ENCODE peak calls at places on chromosomes 7 and 10, in four cellular contexts. M is H1, V is K562, Z is GM12878. G is an unnamed sample.

GRCh38 chr10:31975157-31975765 is 46.6 kb upstream of the ARHGAP12 start:
- DNase-seq in M (no peak), Z (no peak), V (no peak), G (no peak)

GRCh38 chr7:142629588-142630260 is 119.5 kb upstream of the PRSS1 start:
- DNase-seq in V (no peak), Z (no peak), M (no peak), G (no peak)

GRCh38 chr10:71314028-71314693 is 4.9 kb upstream of the SLC29A3 start:
- DNase-seq in M (peak; percentile 73), Z (no peak), V (peak; percentile 89), G (no peak)

GRCh38 chr10:97936126-97936525 is 86.5 kb downstream of the GOLGA7B start:
- DNase-seq in M (no peak), Z (no peak), V (no peak), G (no peak)

GRCh38 chr10:555682-556350 is 133.7 kb downstream of the DIP2C start:
- DNase-seq in M (no peak), Z (no peak), V (no peak), G (no peak)

GRCh38 chr7:15783971-15784693 is 97.6 kb upstream of the MEOX2 start:
- DNase-seq in M (no peak), Z (no peak), V (no peak), G (no peak)

GRCh38 chr7:7704867-7705266 is 13.5 kb downstream of the RPA3 start:
- DNase-seq in M (no peak), V (no peak), Z (no peak), G (no peak)

GRCh38 chr7:105806592-105807266 is 69.7 kb downstream of the ATXN7L1 start:
- DNase-seq in Z (peak; percentile 68), V (peak; percentile 27), M (no peak), G (no peak)

GRCh38 chr10:35916791-35917190 is 274.7 kb upstream of the FZD8 start:
- DNase-seq in Z (no peak), M (no peak), V (no peak), G (no peak)

GRCh38 chr7:108348913-108349312 is 107.3 kb downstream of the NRCAM start:
- DNase-seq in V (no peak), M (no peak), Z (no peak), G (no peak)

GRCh38 chr10:52632591-52632990 is 140.0 kb downstream of the MBL2 start:
- DNase-seq in M (no peak), V (no peak), Z (no peak), G (no peak)

GRCh38 chr7:106283831-106284515 is 810 bp downstream of the NAMPT start:
- DNase-seq in M (no peak), Z (no peak), V (peak; percentile 59), G (peak; percentile 8)

GRCh38 chr10:119668461-119668860 is 17.3 kb downstream of the BAG3 start:
- DNase-seq in M (no peak), Z (no peak), V (no peak), G (no peak)

GRCh38 chr7:2355079-2356008 is 717 bp downstream of the EIF3B start:
- DNase-seq in M (peak; percentile 57), V (peak; percentile 32), Z (no peak), G (no peak)

GRCh38 chr10:117419921-117420320 is 44.7 kb upstream of the PDZD8 start:
- DNase-seq in V (no peak), Z (no peak), M (no peak), G (no peak)

GRCh38 chr10:68087338-68088029 is 12.4 kb upstream of the HERC4 start:
- DNase-seq in M (no peak), V (no peak), Z (no peak), G (no peak)

GRCh38 chr10:123241391-123242141 is 87.4 kb downstream of the BUB3 start:
- DNase-seq in M (no peak), V (no peak), Z (no peak), G (peak; percentile 5)

DNA sequence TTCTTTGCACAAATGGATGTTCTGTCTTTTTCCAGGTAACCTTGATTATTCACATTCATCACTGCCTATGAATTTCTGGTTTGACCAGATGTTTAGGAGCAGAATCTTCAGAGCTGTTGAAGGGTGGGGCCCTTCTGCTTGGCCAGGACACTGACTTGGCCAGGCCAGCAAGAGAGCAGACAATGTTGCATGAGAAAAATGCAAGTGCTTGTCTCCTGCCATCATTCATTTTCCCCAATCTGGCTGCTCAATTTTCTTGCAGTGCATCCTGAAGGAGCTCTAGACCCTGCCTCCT is 1.6 kb upstream of the BLNK start:
- DNase-seq in V (no peak), M (no peak), Z (no peak), G (no peak)
- H3K4me3 ChIP-seq in V (no peak overlapping the region), M (no peak overlapping the region), Z (peak overlapping the region; percentile 89), G (no peak overlapping the region)

DNA sequence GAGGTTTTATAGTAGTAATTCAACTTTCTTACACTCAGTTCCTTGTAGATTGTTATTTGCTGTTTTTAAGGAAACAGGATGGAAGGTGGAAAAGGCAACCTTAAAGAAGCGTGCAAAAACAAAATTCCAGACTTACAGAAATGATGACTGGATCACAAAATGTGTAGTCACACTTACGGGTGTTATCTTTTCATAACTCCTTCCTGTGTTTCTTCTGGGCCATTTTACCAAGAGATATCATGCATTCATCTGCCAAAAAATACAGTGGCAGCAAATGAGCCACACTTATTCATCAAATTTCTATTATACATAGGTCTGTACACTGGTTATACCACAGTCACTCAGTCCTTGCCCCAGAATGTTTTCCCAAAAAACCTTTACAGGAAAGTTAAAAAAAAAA is 94.3 kb upstream of the IL6 start:
- DNase-seq in M (no peak), V (no peak), Z (no peak), G (no peak)
- TF ChIP-seq CBX5 in M (no peak), V (no peak), Z (no peak), G (no peak)

GRCh38 chr10:62819521-62819920 is 3.4 kb upstream of the EGR2 start:
- DNase-seq in Z (no peak), V (peak; percentile 13), M (no peak), G (no peak)
- H3K4me3 ChIP-seq in Z (no peak overlapping the region), V (no peak overlapping the region), M (no peak overlapping the region), G (no peak overlapping the region)

GRCh38 chr10:88314362-88314761 is 268.8 kb downstream of the RNLS start:
- DNase-seq in Z (no peak), V (no peak), M (no peak), G (no peak)

GRCh38 chr10:88316292-88316861 is 266.7 kb downstream of the RNLS start:
- DNase-seq in V (no peak), Z (no peak), M (no peak), G (no peak)

GRCh38 chr10:88317099-88317498 is 266.0 kb downstream of the RNLS start:
- DNase-seq in Z (no peak), V (no peak), M (no peak), G (no peak)

GRCh38 chr10:88313897-88314296 is 269.2 kb downstream of the RNLS start:
- DNase-seq in V (no peak), M (no peak), Z (no peak), G (no peak)

DNA sequence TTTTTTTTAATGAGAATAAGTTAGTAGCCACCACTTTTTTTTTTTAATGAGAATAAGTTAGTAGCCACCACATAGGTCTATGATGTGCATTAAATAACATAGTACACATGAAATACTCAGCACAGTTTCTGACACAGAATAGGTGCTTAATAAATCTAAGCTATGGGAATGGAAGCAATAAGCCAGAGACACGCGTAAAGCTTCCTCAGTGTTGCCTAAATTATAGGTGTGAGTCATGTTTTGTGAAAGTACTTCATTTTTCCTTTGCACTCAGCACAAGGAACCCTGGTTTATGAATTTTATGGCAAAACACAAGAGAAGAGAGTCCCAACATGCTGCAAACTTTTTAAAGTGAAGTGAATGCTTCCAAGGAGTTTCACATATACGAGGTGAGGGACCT is 267.4 kb downstream of the RNLS start:
- DNase-seq in Z (no peak), M (no peak), V (no peak), G (no peak)
- TF ChIP-seq CBX5 in Z (no peak), M (no peak), V (no peak), G (no peak)

G was measured in HepG2.